ENCODE peak calls at places on chromosome 1, in seven cellular contexts. One of them, this sample, is unnamed.
A peak's percentile ranks its signal among the peaks of the same experiment; 100 is the strongest.

GRCh38 chr1:227728059-227728891 is 6.8 kb downstream of the JMJD4 start:
- DNase-seq in M059J: peak; percentile 90
- DNase-seq in left ventricle myocardium superior: peak; percentile 87
- DNase-seq in kidney: peak; percentile 94
- DNase-seq in substantia nigra: peak; percentile 18
- DNase-seq in T47D: peak; percentile 87
- DNase-seq in H9: peak; percentile 85
- DNase-seq in this sample: peak; percentile 61

GRCh38 chr1:181251001-181251712 is 162.7 kb downstream of the IER5 start:
- DNase-seq in M059J: peak; percentile 91
- DNase-seq in kidney: no peak
- DNase-seq in T47D: no peak
- DNase-seq in left ventricle myocardium superior: no peak
- DNase-seq in H9: no peak
- DNase-seq in substantia nigra: no peak
- DNase-seq in this sample: no peak

GRCh38 chr1:52238474-52238873 is 96.6 kb downstream of the ZFYVE9 start:
- DNase-seq in substantia nigra: no peak
- DNase-seq in T47D: no peak
- DNase-seq in kidney: no peak
- DNase-seq in left ventricle myocardium superior: no peak
- DNase-seq in H9: no peak
- DNase-seq in M059J: peak; percentile 76
- DNase-seq in this sample: no peak

GRCh38 chr1:180912211-180912800 is 391 bp upstream of the KIAA1614 start:
- DNase-seq in kidney: no peak
- DNase-seq in H9: peak; percentile 62
- DNase-seq in left ventricle myocardium superior: peak; percentile 55
- DNase-seq in substantia nigra: no peak
- DNase-seq in M059J: peak; percentile 52
- DNase-seq in T47D: no peak
- DNase-seq in this sample: no peak

GRCh38 chr1:222811671-222812070 is 3.2 kb upstream of the DISP1 start:
- DNase-seq in substantia nigra: no peak
- DNase-seq in T47D: no peak
- DNase-seq in M059J: no peak
- DNase-seq in H9: no peak
- DNase-seq in left ventricle myocardium superior: no peak
- DNase-seq in kidney: no peak
- DNase-seq in this sample: no peak

GRCh38 chr1:7482772-7483495 is 288.2 kb upstream of the VAMP3 start:
- DNase-seq in kidney: no peak
- DNase-seq in substantia nigra: no peak
- DNase-seq in M059J: no peak
- DNase-seq in T47D: no peak
- DNase-seq in H9: no peak
- DNase-seq in left ventricle myocardium superior: peak; percentile 67
- DNase-seq in this sample: no peak

GRCh38 chr1:26021647-26022403 is at the start of gene EXTL1:
- DNase-seq in T47D: peak; percentile 55
- DNase-seq in kidney: peak; percentile 88
- DNase-seq in M059J: peak; percentile 31
- DNase-seq in substantia nigra: no peak
- DNase-seq in left ventricle myocardium superior: peak; percentile 90
- DNase-seq in H9: peak; percentile 85
- DNase-seq in this sample: peak; percentile 95

GRCh38 chr1:208841396-208841795 is 597.2 kb upstream of the PLXNA2 start:
- DNase-seq in M059J: no peak
- DNase-seq in kidney: no peak
- DNase-seq in H9: no peak
- DNase-seq in left ventricle myocardium superior: no peak
- DNase-seq in substantia nigra: no peak
- DNase-seq in T47D: no peak
- DNase-seq in this sample: no peak

GRCh38 chr1:47438321-47439150 is 692 bp downstream of the FOXD2 start:
- DNase-seq in H9: no peak
- DNase-seq in left ventricle myocardium superior: no peak
- DNase-seq in kidney: no peak
- DNase-seq in T47D: no peak
- DNase-seq in substantia nigra: no peak
- DNase-seq in M059J: no peak
- DNase-seq in this sample: no peak

GRCh38 chr1:201503397-201504176 is 3.3 kb downstream of the CSRP1 start:
- DNase-seq in T47D: peak; percentile 60
- DNase-seq in substantia nigra: no peak
- DNase-seq in H9: peak; percentile 67
- DNase-seq in M059J: peak; percentile 95
- DNase-seq in kidney: peak; percentile 85
- DNase-seq in left ventricle myocardium superior: no peak
- DNase-seq in this sample: no peak

GRCh38 chr1:35851175-35851869 is 31.7 kb upstream of the AGO1 start:
- DNase-seq in left ventricle myocardium superior: no peak
- DNase-seq in T47D: no peak
- DNase-seq in substantia nigra: no peak
- DNase-seq in H9: no peak
- DNase-seq in kidney: no peak
- DNase-seq in M059J: no peak
- DNase-seq in this sample: no peak

GRCh38 chr1:40313329-40313957 is 3.6 kb downstream of the COL9A2 start:
- DNase-seq in H9: no peak
- DNase-seq in substantia nigra: no peak
- DNase-seq in M059J: peak; percentile 91
- DNase-seq in T47D: no peak
- DNase-seq in kidney: no peak
- DNase-seq in left ventricle myocardium superior: no peak
- DNase-seq in this sample: no peak

GRCh38 chr1:75724472-75725022 is at the start of gene ACADM:
- DNase-seq in left ventricle myocardium superior: peak; percentile 94
- DNase-seq in H9: peak; percentile 84
- DNase-seq in substantia nigra: peak; percentile 84
- DNase-seq in kidney: peak; percentile 94
- DNase-seq in T47D: peak; percentile 63
- DNase-seq in M059J: peak; percentile 89
- DNase-seq in this sample: peak; percentile 82

GRCh38 chr1:3393987-3394920 is 60.2 kb upstream of the ARHGEF16 start:
- DNase-seq in M059J: no peak
- DNase-seq in left ventricle myocardium superior: no peak
- DNase-seq in kidney: no peak
- DNase-seq in substantia nigra: no peak
- DNase-seq in T47D: no peak
- DNase-seq in H9: no peak
- DNase-seq in this sample: no peak

This sample was measured in posterior cingulate gyrus.